ENCODE peak calls at places on chromosome 2, in ten cellular contexts. D is occipital lobe; Z is iPS-NIHi11; S is endodermal cell; T is body of pancreas; A is activated gamma-delta T cell treated with Interleukin-2 at 50 U/mL for 16 hours; Q is naive thymus-derived CD4-positive, alpha-beta T cell; Y is CD4-positive, alpha-beta T cell; V is IMR-90; F is activated naive CD8-positive, alpha-beta T cell treated with anti-CD3 and anti-CD28 coated beads, Interleukin-2, amount 10 ng/mL, durations not matched to agents 7 days and 5 days. G is an unnamed sample.
A peak's percentile ranks its signal among the peaks of the same experiment; 100 is the strongest.

GRCh38 chr2:113894156-113894743 is 4.4 kb downstream of the ACTR3 start:
- DNase-seq in D (no peak), Z (no peak), S (no peak), T (peak; percentile 19), A (no peak), Q (no peak), Y (no peak), V (peak; percentile 93), F (no peak), G (peak; percentile 69)

GRCh38 chr2:60028819-60029218 is 524.6 kb downstream of the BCL11A start:
- DNase-seq in D (no peak), Z (no peak), S (no peak), T (no peak), A (no peak), Q (no peak), Y (no peak), V (no peak), F (no peak), G (no peak)

GRCh38 chr2:219002395-219003266 is 9.4 kb upstream of the CRYBA2 start:
- DNase-seq in D (no peak), Z (peak; percentile 90), S (peak; percentile 97), T (peak; percentile 89), A (peak; percentile 16), Q (no peak), Y (peak; percentile 38), V (no peak), F (peak; percentile 60), G (no peak)

GRCh38 chr2:147255812-147256211 is 589.0 kb upstream of the ACVR2A start:
- DNase-seq in D (peak; percentile 10), Z (no peak), S (no peak), T (peak; percentile 22), A (no peak), Q (no peak), Y (no peak), V (no peak), F (no peak), G (no peak)

GRCh38 chr2:239247401-239248245 is 153.2 kb downstream of the HDAC4 start:
- DNase-seq in D (no peak), Z (no peak), S (no peak), T (peak; percentile 18), A (no peak), Q (no peak), Y (no peak), V (no peak), F (no peak), G (no peak)

GRCh38 chr2:61967262-61967661 is 61.8 kb downstream of the COMMD1 start:
- DNase-seq in D (no peak), Z (no peak), S (no peak), T (no peak), A (no peak), Q (no peak), Y (no peak), V (peak; percentile 47), F (no peak), G (peak; percentile 17)

GRCh38 chr2:136024185-136024584 is 38.8 kb upstream of the DARS1 start:
- DNase-seq in D (no peak), Z (no peak), S (no peak), T (no peak), A (no peak), Q (no peak), Y (no peak), V (no peak), F (no peak), G (no peak)

GRCh38 chr2:224983719-224984388 is 58.4 kb downstream of the DOCK10 start:
- DNase-seq in D (peak; percentile 14), Z (no peak), S (no peak), T (no peak), A (no peak), Q (no peak), Y (no peak), V (peak; percentile 59), F (no peak), G (peak; percentile 53)

GRCh38 chr2:64943387-64944150 is 45.6 kb upstream of the SLC1A4 start:
- DNase-seq in D (peak; percentile 60), Z (no peak), S (no peak), T (peak; percentile 93), A (no peak), Q (no peak), Y (no peak), V (peak; percentile 19), F (no peak), G (peak; percentile 78)

GRCh38 chr2:121832372-121832771 is 76.9 kb downstream of the TSN start:
- DNase-seq in D (no peak), Z (no peak), S (no peak), T (no peak), A (no peak), Q (no peak), Y (no peak), V (no peak), F (no peak), G (no peak)

GRCh38 chr2:237414056-237414661 is at the start of gene COL6A3:
- DNase-seq in D (no peak), Z (no peak), S (no peak), T (peak; percentile 43), A (no peak), Q (no peak), Y (no peak), V (peak; percentile 98), F (no peak), G (peak; percentile 73)

GRCh38 chr2:237865623-237866041 is 6.2 kb downstream of the RAMP1 start:
- DNase-seq in D (no peak), Z (peak; percentile 50), S (peak; percentile 61), T (no peak), A (no peak), Q (no peak), Y (no peak), V (no peak), F (no peak), G (no peak)

GRCh38 chr2:79824086-79824786 is 311.4 kb downstream of the CTNNA2 start:
- DNase-seq in D (no peak), Z (no peak), S (no peak), T (no peak), A (no peak), Q (no peak), Y (no peak), V (no peak), F (no peak), G (no peak)

GRCh38 chr2:108404784-108405397 is 27.1 kb downstream of the SULT1C4 start:
- DNase-seq in D (no peak), Z (no peak), S (no peak), T (no peak), A (no peak), Q (no peak), Y (no peak), V (no peak), F (no peak), G (no peak)

GRCh38 chr2:183207110-183207509 is 82.9 kb downstream of the NUP35 start:
- DNase-seq in D (no peak), Z (no peak), S (no peak), T (no peak), A (no peak), Q (no peak), Y (no peak), V (peak; percentile 28), F (no peak), G (peak; percentile 60)

GRCh38 chr2:193847140-193847539 is 1652.4 kb upstream of the TMEFF2 start:
- DNase-seq in D (no peak), Z (no peak), S (no peak), T (no peak), A (no peak), Q (no peak), Y (no peak), V (no peak), F (no peak), G (no peak)

GRCh38 chr2:99660616-99661416 is 171.0 kb upstream of the REV1 start:
- DNase-seq in D (no peak), Z (peak; percentile 41), S (no peak), T (no peak), A (no peak), Q (no peak), Y (no peak), V (no peak), F (no peak), G (peak; percentile 41)

GRCh38 chr2:117085719-117086118 is 728.8 kb upstream of the DDX18 start:
- DNase-seq in D (no peak), Z (no peak), S (no peak), T (no peak), A (no peak), Q (no peak), Y (no peak), V (no peak), F (no peak), G (no peak)

GRCh38 chr2:37377187-37377532 is 32.7 kb downstream of the QPCT start:
- DNase-seq in D (no peak), Z (no peak), S (no peak), T (no peak), A (no peak), Q (no peak), Y (no peak), V (peak; percentile 66), F (no peak), G (peak; percentile 47)

G was measured in AG08395.